ENCODE peak calls at places on chromosomes 5 and 9, in seven cellular contexts. B is D341Med; E is activated CD4-positive, alpha-beta T cell treated with anti-CD3 and anti-CD28 coated beads, Interleukin-2, amount 50 U/mL, for 4 hours; R is amniotic stem cell; Q is right atrium auricular region; F is H9; W is RWPE1. U is an unnamed sample.

GRCh38 chr9:130286072-130286770 is 20.7 kb downstream of the HMCN2 start:
- DNase-seq in B (no peak), E (no peak), R (no peak), Q (no peak), F (no peak), W (no peak), U (no peak)

GRCh38 chr9:138099803-138100598 is 222.4 kb downstream of the CACNA1B start:
- DNase-seq in B (peak; percentile 21), E (no peak), R (no peak), Q (no peak), F (no peak), W (no peak), U (no peak)

GRCh38 chr5:72248352-72249032 is 71.5 kb downstream of the MRPS27 start:
- DNase-seq in B (no peak), E (no peak), R (peak; percentile 62), Q (peak; percentile 61), F (no peak), W (peak; percentile 86), U (no peak)

GRCh38 chr9:75229605-75230332 is 141.5 kb downstream of the OSTF1 start:
- DNase-seq in B (no peak), E (no peak), R (no peak), Q (no peak), F (no peak), W (peak; percentile 33), U (peak; percentile 72)

GRCh38 chr9:132164604-132165362 is 2.9 kb downstream of the NTNG2 start:
- DNase-seq in B (no peak), E (no peak), R (no peak), Q (peak; percentile 81), F (no peak), W (no peak), U (no peak)

GRCh38 chr9:76662476-76663281 is 101.6 kb upstream of the PCA3 start:
- DNase-seq in B (no peak), E (no peak), R (no peak), Q (no peak), F (no peak), W (no peak), U (no peak)

GRCh38 chr5:53343187-53343586 is 137.2 kb upstream of the FST start:
- DNase-seq in B (no peak), E (no peak), R (peak; percentile 66), Q (no peak), F (no peak), W (peak; percentile 89), U (peak; percentile 78)

GRCh38 chr5:79255786-79256557 is 20.0 kb downstream of the JMY start:
- DNase-seq in B (peak; percentile 66), E (no peak), R (no peak), Q (no peak), F (peak; percentile 85), W (peak; percentile 37), U (no peak)

GRCh38 chr5:173198049-173198448 is 37.0 kb downstream of the NKX2-5 start:
- DNase-seq in B (no peak), E (no peak), R (no peak), Q (no peak), F (no peak), W (no peak), U (no peak)

GRCh38 chr9:102185371-102185770 is 446.9 kb upstream of the GRIN3A start:
- DNase-seq in B (no peak), E (no peak), R (no peak), Q (no peak), F (no peak), W (no peak), U (no peak)

GRCh38 chr5:56612353-56612752 is 203.0 kb upstream of the MAP3K1 start:
- DNase-seq in B (no peak), E (no peak), R (no peak), Q (no peak), F (no peak), W (no peak), U (no peak)

GRCh38 chr9:124385623-124386022 is 29.6 kb downstream of the PSMB7 start:
- DNase-seq in B (no peak), E (no peak), R (no peak), Q (no peak), F (no peak), W (no peak), U (no peak)

GRCh38 chr5:173625686-173626500 is 9.4 kb upstream of the BOD1 start:
- DNase-seq in B (no peak), E (no peak), R (no peak), Q (no peak), F (no peak), W (no peak), U (no peak)

GRCh38 chr5:25427233-25427632 is 782.5 kb upstream of the CDH10 start:
- DNase-seq in B (no peak), E (no peak), R (no peak), Q (no peak), F (no peak), W (no peak), U (no peak)

GRCh38 chr5:177116631-177117373 is 16.8 kb upstream of the NSD1 start:
- DNase-seq in B (peak; percentile 28), E (peak; percentile 76), R (no peak), Q (peak; percentile 95), F (peak; percentile 92), W (peak; percentile 86), U (no peak)

GRCh38 chr5:125550237-125550636 is 803.8 kb upstream of the ZNF608 start:
- DNase-seq in B (no peak), E (no peak), R (no peak), Q (no peak), F (no peak), W (no peak), U (no peak)

GRCh38 chr5:96381526-96381925 is 51.5 kb downstream of the PCSK1 start:
- DNase-seq in B (peak; percentile 46), E (no peak), R (no peak), Q (no peak), F (no peak), W (no peak), U (no peak)

GRCh38 chr9:85142461-85143401 is 473.2 kb downstream of the NTRK2 start:
- DNase-seq in B (no peak), E (no peak), R (no peak), Q (no peak), F (no peak), W (peak; percentile 34), U (no peak)

GRCh38 chr9:76162109-76162730 is 232.0 kb downstream of the RFK start:
- DNase-seq in B (no peak), E (no peak), R (no peak), Q (no peak), F (no peak), W (no peak), U (no peak)

GRCh38 chr9:34992376-34992951 is 2.9 kb downstream of the DNAJB5 start:
- DNase-seq in B (no peak), E (peak; percentile 56), R (peak; percentile 55), Q (peak; percentile 84), F (peak; percentile 45), W (peak; percentile 84), U (peak; percentile 84)

GRCh38 chr9:91181541-91181940 is 180.2 kb downstream of the AUH start:
- DNase-seq in B (no peak), E (no peak), R (no peak), Q (peak; percentile 46), F (no peak), W (no peak), U (no peak)

GRCh38 chr5:135356522-135357318 is 42.3 kb downstream of the MACROH2A1 start:
- DNase-seq in B (no peak), E (no peak), R (no peak), Q (peak; percentile 81), F (no peak), W (no peak), U (no peak)

GRCh38 chr5:147169846-147170245 is 65.0 kb upstream of the STK32A start:
- DNase-seq in B (no peak), E (no peak), R (no peak), Q (no peak), F (no peak), W (no peak), U (no peak)

GRCh38 chr5:81450940-81451339 is 57.0 kb upstream of the ACOT12 start:
- DNase-seq in B (no peak), E (no peak), R (no peak), Q (no peak), F (no peak), W (peak; percentile 42), U (no peak)

GRCh38 chr5:32304622-32305021 is 8.1 kb downstream of the MTMR12 start:
- DNase-seq in B (no peak), E (no peak), R (no peak), Q (no peak), F (no peak), W (no peak), U (no peak)

GRCh38 chr9:137130176-137130755 is 8.7 kb upstream of the GRIN1 start:
- DNase-seq in B (no peak), E (no peak), R (no peak), Q (no peak), F (peak; percentile 34), W (no peak), U (no peak)

GRCh38 chr5:64576241-64576640 is 70.4 kb downstream of the RGS7BP start:
- DNase-seq in B (no peak), E (no peak), R (no peak), Q (no peak), F (no peak), W (no peak), U (no peak)

GRCh38 chr9:108994695-108995094 is 18.6 kb downstream of the CTNNAL1 start:
- DNase-seq in B (no peak), E (no peak), R (no peak), Q (peak; percentile 66), F (no peak), W (no peak), U (no peak)

GRCh38 chr9:29044959-29045358 is 1471.7 kb upstream of the C9orf72 start:
- DNase-seq in B (no peak), E (no peak), R (no peak), Q (no peak), F (no peak), W (peak; percentile 94), U (no peak)

GRCh38 chr9:34317436-34317835 is 11.6 kb downstream of the KIF24 start:
- DNase-seq in B (no peak), E (no peak), R (no peak), Q (no peak), F (no peak), W (no peak), U (no peak)

GRCh38 chr5:102536323-102536928 is 37.6 kb upstream of the SLCO6A1 start:
- DNase-seq in B (no peak), E (no peak), R (no peak), Q (no peak), F (no peak), W (peak; percentile 13), U (no peak)

GRCh38 chr9:128244443-128245226 is 31.2 kb downstream of the GOLGA2 start:
- DNase-seq in B (no peak), E (no peak), R (peak; percentile 53), Q (peak; percentile 92), F (peak; percentile 85), W (no peak), U (peak; percentile 45)

GRCh38 chr9:124212381-124213050 is 45.2 kb upstream of the NEK6 start:
- DNase-seq in B (no peak), E (no peak), R (peak; percentile 28), Q (no peak), F (no peak), W (peak; percentile 65), U (peak; percentile 16)

GRCh38 chr5:52356311-52356918 is 431.3 kb upstream of the ITGA1 start:
- DNase-seq in B (peak; percentile 9), E (no peak), R (no peak), Q (no peak), F (no peak), W (peak; percentile 17), U (no peak)

GRCh38 chr5:159094745-159095144 is 5.0 kb downstream of the EBF1 start:
- DNase-seq in B (peak; percentile 51), E (peak; percentile 19), R (peak; percentile 23), Q (peak; percentile 95), F (peak; percentile 47), W (peak; percentile 62), U (peak; percentile 82)

GRCh38 chr9:15277400-15278137 is 29.4 kb downstream of the TTC39B start:
- DNase-seq in B (no peak), E (no peak), R (no peak), Q (no peak), F (no peak), W (no peak), U (no peak)

GRCh38 chr5:172418847-172419810 is 35.2 kb downstream of the SH3PXD2B start:
- DNase-seq in B (no peak), E (no peak), R (no peak), Q (no peak), F (no peak), W (peak; percentile 86), U (peak; percentile 87)

GRCh38 chr5:174520420-174521396 is 203.7 kb upstream of the MSX2 start:
- DNase-seq in B (no peak), E (no peak), R (no peak), Q (peak; percentile 47), F (peak; percentile 66), W (peak; percentile 54), U (no peak)